ENCODE peak calls at places on chromosomes 7 and 10, in four cellular contexts. V is CD8-positive, alpha-beta T cell; A is GM10248; T is activated CD8-positive, alpha-beta T cell treated with anti-CD3 and anti-CD28 coated beads for 36 hours. B is an unnamed sample.

GRCh38 chr10:91194497-91195179 is 25.8 kb upstream of the PCGF5 start:
- DNase-seq in V (no peak), T (peak), A (no peak), B (no peak)

GRCh38 chr10:112374724-112375541 is 1.0 kb downstream of the ACSL5 start:
- DNase-seq in T (peak), A (peak), V (no peak), B (peak)

GRCh38 chr10:107103174-107104025 is 61.1 kb downstream of the SORCS1 start:
- DNase-seq in T (no peak), V (no peak), A (no peak), B (no peak)

GRCh38 chr7:20358106-20358505 is 27.4 kb downstream of the ITGB8 start:
- DNase-seq in A (no peak), T (no peak), V (no peak), B (no peak)

GRCh38 chr7:7257899-7258692 is 75.8 kb downstream of the C1GALT1 start:
- DNase-seq in A (peak), T (peak), V (no peak), B (peak)

GRCh38 chr7:111756687-111757178 is 194.4 kb upstream of the IMMP2L start:
- DNase-seq in V (no peak), A (no peak), T (no peak), B (no peak)

GRCh38 chr7:5352440-5353010 is 69.8 kb downstream of the SLC29A4 start:
- DNase-seq in T (no peak), A (no peak), V (no peak), B (no peak)

GRCh38 chr10:124649209-124649608 is 95.0 kb downstream of the FAM53B start:
- DNase-seq in T (no peak), V (no peak), A (no peak), B (no peak)

GRCh38 chr10:88194041-88194887 is 330.8 kb downstream of the PTEN start:
- DNase-seq in V (peak), A (no peak), T (peak), B (no peak)
- TF ChIP-seq CTCF in V (no peak), A (no peak), T (no peak), B (no peak)

GRCh38 chr10:11822031-11822756 is 962 bp upstream of the PROSER2 start:
- DNase-seq in A (no peak), T (no peak), V (no peak), B (no peak)

GRCh38 chr10:11822809-11823121 is 391 bp upstream of the PROSER2 start:
- DNase-seq in A (no peak), T (no peak), V (no peak), B (no peak)

GRCh38 chr10:11824376-11824775 is 1.2 kb downstream of the PROSER2 start:
- DNase-seq in A (no peak), T (no peak), V (no peak), B (no peak)

GRCh38 chr10:11823989-11824346 is 812 bp downstream of the PROSER2 start:
- DNase-seq in T (no peak), V (no peak), A (no peak), B (no peak)

DNA sequence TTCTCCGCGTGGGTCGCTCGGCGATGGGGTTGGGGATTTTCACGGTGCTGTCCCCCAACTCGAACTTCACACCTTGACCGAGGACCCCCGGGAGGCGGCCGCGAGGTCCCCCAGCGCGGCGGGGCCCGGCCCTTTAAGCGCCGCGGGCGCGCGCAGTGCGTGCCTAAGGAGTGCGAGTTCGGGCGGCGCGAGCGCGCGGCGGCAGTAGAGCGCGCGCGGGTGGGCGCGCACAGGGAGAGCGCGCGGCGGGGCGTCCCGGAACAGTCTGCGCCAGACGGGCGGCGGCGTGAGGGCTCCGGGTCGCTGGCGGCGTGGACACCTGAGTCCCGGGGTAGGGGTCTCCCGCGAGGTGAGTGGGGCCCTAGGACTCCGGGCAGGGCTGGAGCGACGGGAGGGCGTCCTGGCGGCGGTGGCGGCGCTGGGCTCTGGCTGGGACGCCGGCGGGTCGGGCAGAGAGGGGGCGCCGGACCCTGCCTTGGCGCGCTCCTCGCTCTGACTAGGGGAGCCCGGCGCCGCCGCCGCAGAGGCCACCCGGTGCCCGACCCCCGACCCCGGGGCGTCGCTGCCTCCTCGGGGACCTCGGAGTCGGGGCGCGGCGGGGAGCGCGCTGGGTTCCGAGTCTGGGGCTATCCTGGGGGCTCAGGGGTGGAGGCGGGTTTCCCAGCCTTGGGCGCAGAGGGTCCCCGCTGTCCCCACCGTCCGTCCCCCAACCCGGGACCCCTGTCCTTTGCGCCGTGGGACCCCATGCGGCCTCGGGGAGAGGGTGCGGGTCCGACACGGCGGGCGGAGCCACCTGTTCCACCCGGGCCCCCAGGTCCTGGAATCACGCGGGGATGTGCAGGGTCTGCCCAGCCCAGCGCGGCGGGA is at the start of gene PROSER2:
- DNase-seq in V (peak), A (no peak), T (peak), B (peak)
- TF ChIP-seq CTCF in V (no peak), A (no peak), T (no peak), B (no peak)

DNA sequence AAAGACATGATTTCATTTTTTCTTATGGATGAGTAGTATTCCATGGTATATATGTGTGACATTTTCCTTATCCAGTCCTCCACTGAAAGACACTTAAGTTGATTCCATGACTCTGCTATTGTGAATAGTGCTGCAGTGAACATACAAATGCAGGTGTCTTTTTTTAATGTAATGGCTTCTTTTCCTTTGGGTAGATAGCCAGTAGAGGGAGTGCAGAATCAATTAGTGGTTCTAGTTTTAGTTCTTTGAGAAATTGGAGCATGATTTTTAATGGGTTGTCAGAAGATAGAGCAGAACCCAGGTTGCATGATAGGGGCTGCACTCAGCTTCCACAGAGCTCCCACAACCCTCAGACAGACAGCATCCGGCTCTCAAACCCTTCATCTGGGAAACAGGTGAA is 152.9 kb upstream of the PLXDC2 start:
- DNase-seq in T (no peak), A (no peak), V (no peak), B (no peak)
- TF ChIP-seq CTCF in T (no peak), A (no peak), V (no peak), B (no peak)

DNA sequence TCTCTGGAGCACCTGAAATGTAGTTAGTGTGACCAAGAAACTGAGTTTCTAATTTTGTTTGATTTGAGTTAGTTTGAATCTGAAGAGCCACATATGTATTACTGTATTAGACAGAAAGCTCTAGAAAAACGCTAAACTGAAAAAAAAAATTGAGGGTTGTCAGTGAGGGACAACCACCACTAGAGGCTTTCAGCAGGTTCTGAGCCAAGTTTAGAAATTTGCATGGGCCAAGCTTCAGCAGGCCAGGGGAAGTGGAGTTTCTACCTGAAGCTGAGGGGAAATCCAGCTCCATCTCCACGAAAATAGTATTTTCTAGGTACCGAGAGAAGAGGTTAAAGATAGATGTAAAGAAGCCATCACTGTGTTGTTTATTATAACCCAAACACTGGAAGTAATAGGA is 77.9 kb upstream of the PLXNA4 start:
- DNase-seq in A (peak), V (no peak), T (peak), B (peak)
- TF ChIP-seq CTCF in A (peak), V (no peak), T (peak), B (peak)

GRCh38 chr10:132371641-132372081 is 25.3 kb upstream of the PWWP2B start:
- DNase-seq in V (no peak), A (no peak), T (peak), B (no peak)
- TF ChIP-seq CTCF in V (no peak), A (peak), T (peak), B (peak)

GRCh38 chr7:141737836-141738591 is at the start of gene SSBP1:
- DNase-seq in A (peak), V (peak), T (peak), B (peak)
- TF ChIP-seq CTCF in A (peak), V (peak), T (peak), B (peak)

GRCh38 chr10:115441907-115442520 is 348.8 kb downstream of the ATRNL1 start:
- DNase-seq in A (no peak), V (no peak), T (no peak), B (no peak)
- TF ChIP-seq CTCF in A (no peak), V (no peak), T (no peak), B (no peak)

B was measured in GM13977.